ENCODE peak calls at places on chromosomes 13 and 19, in six cellular contexts. X, U, F, T, D and V are unnamed samples.

GRCh38 chr13:111095911-111096501 is 19.1 kb upstream of the ARHGEF7 start:
- DNase-seq in D (no peak), T (no peak), X (no peak), F (no peak), U (no peak), V (no peak)

GRCh38 chr13:69040898-69041297 is 1066.7 kb upstream of the ATXN8OS start:
- DNase-seq in F (no peak), U (no peak), D (no peak), T (no peak), X (no peak), V (no peak)

GRCh38 chr19:2819540-2820111 is at the start of gene ZNF554:
- DNase-seq in D (peak; percentile 96), F (peak; percentile 97), U (peak; percentile 95), T (peak; percentile 99), X (peak; percentile 96), V (peak; percentile 95)

GRCh38 chr19:40423938-40424337 is 1.9 kb downstream of the SERTAD1 start:
- DNase-seq in X (no peak), F (no peak), T (no peak), D (no peak), U (no peak), V (no peak)

GRCh38 chr13:94415484-94415883 is 64.0 kb downstream of the DCT start:
- DNase-seq in X (no peak), D (no peak), U (no peak), F (no peak), T (no peak), V (no peak)

GRCh38 chr19:28359819-28360414 is 853.0 kb downstream of the UQCRFS1 start:
- DNase-seq in U (no peak), X (no peak), F (no peak), T (no peak), D (no peak), V (no peak)

GRCh38 chr13:46396341-46396740 is 9.3 kb upstream of the RUBCNL start:
- DNase-seq in F (no peak), U (no peak), T (no peak), X (no peak), D (no peak), V (no peak)

GRCh38 chr19:33865306-33865705 is 68.6 kb downstream of the KCTD15 start:
- DNase-seq in X (no peak), F (no peak), D (no peak), T (no peak), U (no peak), V (no peak)

GRCh38 chr19:6275170-6275744 is 4.5 kb downstream of the MLLT1 start:
- DNase-seq in X (no peak), T (no peak), F (no peak), D (no peak), U (no peak), V (no peak)

GRCh38 chr13:25833761-25834160 is 218.1 kb downstream of the SHISA2 start:
- DNase-seq in U (no peak), D (no peak), X (no peak), T (no peak), F (no peak), V (no peak)

GRCh38 chr13:112241288-112241687 is 134.9 kb upstream of the SPACA7 start:
- DNase-seq in X (no peak), U (no peak), D (no peak), F (no peak), T (no peak), V (no peak)

GRCh38 chr13:103031332-103031873 is 34.8 kb downstream of the SLC10A2 start:
- DNase-seq in T (no peak), D (no peak), F (no peak), U (no peak), X (no peak), V (no peak)

GRCh38 chr13:65959305-65959704 is 1270.8 kb downstream of the PCDH9 start:
- DNase-seq in F (no peak), X (no peak), T (no peak), D (no peak), U (no peak), V (no peak)

GRCh38 chr13:45196622-45197021 is 4.2 kb downstream of the KCTD4 start:
- DNase-seq in X (no peak), T (no peak), D (no peak), U (no peak), F (peak; percentile 28), V (no peak)

GRCh38 chr13:20993661-20994440 is 67.5 kb downstream of the LATS2 start:
- DNase-seq in D (peak; percentile 66), U (no peak), F (peak; percentile 81), T (no peak), X (no peak), V (no peak)

GRCh38 chr13:82850644-82851043 is 1031.6 kb downstream of the SLITRK1 start:
- DNase-seq in T (no peak), F (no peak), D (no peak), U (no peak), X (no peak), V (no peak)

GRCh38 chr19:7242601-7243258 is 51.5 kb downstream of the INSR start:
- DNase-seq in D (peak; percentile 49), F (peak; percentile 59), X (no peak), T (no peak), U (peak; percentile 24), V (no peak)

DNA sequence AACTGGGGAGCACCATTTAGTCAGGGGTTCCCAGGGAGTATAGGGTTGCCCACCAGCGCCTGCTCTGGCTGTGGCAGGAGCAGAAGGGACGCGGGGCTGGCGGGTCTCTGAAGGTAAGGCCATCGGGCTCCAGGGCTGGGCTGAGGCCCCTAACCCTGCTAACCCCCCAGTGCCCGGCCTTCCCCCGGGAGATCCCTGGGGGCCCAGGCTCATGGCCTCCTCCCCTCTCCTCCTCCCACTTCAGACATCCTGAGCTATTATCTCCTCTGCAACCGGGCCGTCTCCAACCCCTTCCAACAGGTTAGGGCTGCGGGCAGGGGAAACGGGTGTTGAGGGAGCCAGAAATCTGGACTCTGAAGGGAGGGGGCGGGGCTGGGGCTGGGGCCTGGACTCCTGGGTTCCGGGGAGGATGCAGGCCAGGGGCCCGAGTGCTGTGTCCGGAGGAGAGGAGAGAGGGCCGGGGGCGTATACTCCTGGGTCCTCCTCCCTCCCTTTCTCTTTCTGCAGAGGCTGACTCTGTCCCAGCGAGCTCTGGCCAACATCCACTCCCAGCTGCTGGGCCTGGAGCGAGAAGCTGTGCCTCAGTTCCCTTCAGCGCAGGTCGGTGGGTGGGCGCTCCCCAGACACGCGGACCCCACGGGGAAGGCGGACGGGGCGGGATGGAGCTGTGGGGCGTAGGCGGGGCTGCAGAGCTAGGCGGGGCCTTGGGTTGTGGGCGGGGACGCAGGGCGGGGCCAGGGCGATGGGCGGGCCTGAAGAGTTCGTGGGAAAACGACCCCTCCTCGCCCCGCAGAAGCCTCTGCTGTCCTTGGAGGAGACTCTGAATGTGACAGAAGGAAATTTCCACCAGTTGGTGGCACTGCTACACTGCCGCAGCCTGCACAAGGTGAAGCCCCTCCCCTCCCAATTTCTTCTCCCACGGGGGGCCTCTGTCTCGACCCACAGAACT is 15.3 kb downstream of the TTYH1 start:
- DNase-seq in U (no peak), X (peak; percentile 34), D (peak; percentile 28), F (peak; percentile 51), T (no peak), V (no peak)
- H3K4me3 ChIP-seq in U (no peak overlapping the region), X (no peak overlapping the region), D (no peak overlapping the region), F (peak overlapping the region; percentile 36), T (peak overlapping the region; percentile 22), V (no peak overlapping the region)

DNA sequence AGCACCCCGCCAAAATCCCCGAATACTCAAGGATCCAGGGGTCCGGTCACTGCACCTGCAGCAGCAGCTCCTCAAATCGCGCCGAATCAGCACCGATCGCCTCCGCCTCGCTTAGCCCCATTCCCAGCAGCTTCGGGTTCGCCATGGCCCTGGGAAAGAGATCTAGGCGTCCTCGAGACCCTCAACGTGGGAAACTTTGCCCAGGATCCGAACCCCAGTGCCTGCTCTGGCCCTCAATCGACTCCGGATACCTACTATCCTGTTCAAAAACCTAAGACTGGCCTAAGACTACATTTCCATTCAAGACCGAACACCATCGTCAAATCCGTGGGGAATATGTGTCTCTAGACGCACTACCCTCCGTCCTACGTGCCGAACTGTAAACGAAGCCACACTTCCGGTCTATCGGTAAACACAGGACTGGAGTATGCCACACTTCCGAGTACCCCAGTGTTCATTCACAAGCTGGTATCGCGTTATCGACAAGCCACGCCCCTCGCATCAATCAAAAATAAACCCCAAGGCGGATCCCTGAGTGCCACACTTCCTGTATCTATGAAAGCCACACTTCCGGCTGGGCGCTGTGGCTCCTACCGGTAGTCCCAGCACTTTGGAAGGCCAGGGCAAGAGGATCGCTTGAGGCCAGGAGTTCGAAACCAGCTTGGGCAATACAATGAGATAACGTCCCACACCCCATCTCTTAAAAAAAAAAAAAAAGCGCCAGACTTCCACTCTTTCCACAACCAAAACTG is at the start of gene PIH1D1:
- DNase-seq in X (peak; percentile 99), T (peak; percentile 98), D (peak; percentile 99), F (peak; percentile 99), U (peak; percentile 99), V (peak; percentile 95)
- TF ChIP-seq CTCF in X (no peak), T (no peak), D (peak; percentile 33), F (peak; percentile 24), U (peak; percentile 35), V (no peak)

GRCh38 chr13:51621597-51621996 is 37.3 kb downstream of the WDFY2 start:
- DNase-seq in X (no peak), F (no peak), U (no peak), T (no peak), D (no peak), V (no peak)

GRCh38 chr13:51619614-51620013 is 35.4 kb downstream of the WDFY2 start:
- DNase-seq in D (peak; percentile 68), T (no peak), F (peak; percentile 39), U (no peak), X (no peak), V (no peak)

GRCh38 chr13:51620165-51620983 is 36.1 kb downstream of the WDFY2 start:
- DNase-seq in F (no peak), U (no peak), T (no peak), X (no peak), D (no peak), V (no peak)

GRCh38 chr13:51614350-51614786 is 30.1 kb downstream of the WDFY2 start:
- DNase-seq in T (no peak), X (peak; percentile 44), D (no peak), U (no peak), F (no peak), V (peak; percentile 45)

GRCh38 chr13:51618626-51619025 is 34.4 kb downstream of the WDFY2 start:
- DNase-seq in T (no peak), F (peak; percentile 59), X (no peak), D (no peak), U (no peak), V (no peak)
- H3K27ac ChIP-seq in T (no peak overlapping the region), F (no peak overlapping the region), X (no peak overlapping the region), D (no peak overlapping the region), U (no peak overlapping the region), V (peak overlapping the region; percentile 90)

DNA sequence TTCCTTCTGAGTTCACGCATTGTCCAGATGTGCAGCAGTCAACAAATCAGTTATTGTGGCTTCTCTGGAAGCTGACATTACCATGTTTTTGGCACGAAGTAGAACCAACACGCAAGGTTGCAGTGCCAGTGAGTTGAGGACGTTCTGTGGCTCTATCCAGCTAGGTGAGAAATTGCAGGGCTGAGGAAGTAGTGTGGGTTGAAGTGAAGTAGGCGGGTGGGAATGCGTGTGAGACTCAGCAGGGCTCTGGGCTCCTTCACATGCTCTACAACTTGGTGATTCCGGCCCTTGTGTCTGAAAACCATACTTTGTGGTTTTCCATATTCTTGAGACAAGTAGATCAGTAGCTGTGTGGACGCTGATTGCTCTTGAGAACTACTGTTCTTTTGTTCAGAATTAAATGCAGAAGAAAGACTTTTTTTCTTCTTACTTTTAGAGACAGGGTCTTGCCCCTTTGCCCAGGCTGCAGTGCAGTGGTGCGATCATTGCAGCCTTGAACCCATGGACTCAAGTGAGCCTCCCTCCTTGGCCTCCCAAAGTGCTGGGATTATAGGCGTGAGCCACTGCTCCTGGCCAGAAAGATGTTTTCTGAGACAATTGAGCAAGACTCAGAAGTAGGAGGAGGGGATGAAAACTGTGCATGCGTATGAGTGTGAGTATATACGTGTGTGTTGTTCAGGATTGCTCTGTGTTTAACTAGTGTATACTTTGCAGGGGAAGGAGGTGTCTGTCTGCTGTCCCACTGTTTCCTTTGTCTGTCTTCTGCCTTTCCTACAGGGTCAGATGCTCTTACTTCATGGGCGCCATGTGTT is 46.2 kb downstream of the GATAD2A start:
- DNase-seq in U (no peak), X (no peak), D (no peak), T (no peak), F (no peak), V (no peak)
- H3K4me3 ChIP-seq in U (no peak overlapping the region), X (no peak overlapping the region), D (no peak overlapping the region), T (no peak overlapping the region), F (no peak overlapping the region), V (no peak overlapping the region)